ENCODE peak calls at places on chromosomes 4 and X, in four cellular contexts. One of them, this sample, is unnamed.

GRCh38 chr4:184268574-184269160 is 51.0 kb upstream of the ENPP6 start:
- DNase-seq in upper lobe of left lung: no peak
- DNase-seq in GM23338: no peak
- DNase-seq in CD8-positive, alpha-beta T cell: no peak
- DNase-seq in this sample: no peak

GRCh38 chr4:9987749-9988346 is 33.4 kb downstream of the SLC2A9 start:
- DNase-seq in upper lobe of left lung: no peak
- DNase-seq in GM23338: no peak
- DNase-seq in CD8-positive, alpha-beta T cell: no peak
- DNase-seq in this sample: no peak

GRCh38 chr4:176549161-176549865 is 229.5 kb downstream of the SPCS3 start:
- DNase-seq in upper lobe of left lung: no peak
- DNase-seq in GM23338: no peak
- DNase-seq in CD8-positive, alpha-beta T cell: no peak
- DNase-seq in this sample: no peak

GRCh38 chr4:138013625-138014024 is 228.5 kb downstream of the SLC7A11 start:
- DNase-seq in upper lobe of left lung: no peak
- DNase-seq in GM23338: no peak
- DNase-seq in CD8-positive, alpha-beta T cell: no peak
- DNase-seq in this sample: no peak

GRCh38 chr4:175827510-175827909 is 15.4 kb upstream of the GPM6A start:
- DNase-seq in upper lobe of left lung: no peak
- DNase-seq in GM23338: no peak
- DNase-seq in CD8-positive, alpha-beta T cell: no peak
- DNase-seq in this sample: no peak

GRCh38 chr4:112531146-112531545 is 15.2 kb upstream of the NEUROG2 start:
- DNase-seq in upper lobe of left lung: no peak
- DNase-seq in GM23338: no peak
- DNase-seq in CD8-positive, alpha-beta T cell: no peak
- DNase-seq in this sample: no peak

GRCh38 chr4:74692973-74693372 is 101.3 kb downstream of the BTC start:
- DNase-seq in upper lobe of left lung: no peak
- DNase-seq in GM23338: no peak
- DNase-seq in CD8-positive, alpha-beta T cell: no peak
- DNase-seq in this sample: no peak

GRCh38 chr4:123060039-123060770 is 137.8 kb upstream of the NUDT6 start:
- DNase-seq in upper lobe of left lung: no peak
- DNase-seq in GM23338: peak
- DNase-seq in CD8-positive, alpha-beta T cell: no peak
- DNase-seq in this sample: no peak

GRCh38 chr4:1291996-1292702 is 2.5 kb downstream of the MAEA start:
- DNase-seq in upper lobe of left lung: peak
- DNase-seq in GM23338: no peak
- DNase-seq in CD8-positive, alpha-beta T cell: no peak
- DNase-seq in this sample: no peak

GRCh38 chr4:8555716-8556115 is 24.5 kb upstream of the GPR78 start:
- DNase-seq in upper lobe of left lung: no peak
- DNase-seq in GM23338: no peak
- DNase-seq in CD8-positive, alpha-beta T cell: no peak
- DNase-seq in this sample: no peak

GRCh38 chr4:110483516-110483915 is 7.6 kb downstream of the ENPEP start:
- DNase-seq in upper lobe of left lung: no peak
- DNase-seq in GM23338: no peak
- DNase-seq in CD8-positive, alpha-beta T cell: no peak
- DNase-seq in this sample: no peak

GRCh38 chrX:154372612-154373022 is 1.8 kb downstream of the FLNA start:
- DNase-seq in upper lobe of left lung: no peak
- DNase-seq in GM23338: no peak
- DNase-seq in CD8-positive, alpha-beta T cell: no peak
- DNase-seq in this sample: no peak

GRCh38 chr4:131488772-131489171 is 1660.3 kb upstream of the PCDH10 start:
- DNase-seq in upper lobe of left lung: no peak
- DNase-seq in GM23338: no peak
- DNase-seq in CD8-positive, alpha-beta T cell: no peak
- DNase-seq in this sample: no peak

GRCh38 chrX:57270980-57271379 is 15.5 kb upstream of the FAAH2 start:
- DNase-seq in upper lobe of left lung: no peak
- DNase-seq in GM23338: no peak
- DNase-seq in CD8-positive, alpha-beta T cell: no peak
- DNase-seq in this sample: no peak

GRCh38 chr4:155578726-155579385 is 87.8 kb upstream of the GUCY1A1 start:
- DNase-seq in upper lobe of left lung: no peak
- DNase-seq in GM23338: no peak
- DNase-seq in CD8-positive, alpha-beta T cell: no peak
- DNase-seq in this sample: no peak

GRCh38 chrX:10239611-10240064 is 82.9 kb downstream of the CLCN4 start:
- DNase-seq in upper lobe of left lung: no peak
- DNase-seq in GM23338: no peak
- DNase-seq in CD8-positive, alpha-beta T cell: no peak
- DNase-seq in this sample: no peak

GRCh38 chr4:504076-504475 is 5.1 kb downstream of the PIGG start:
- DNase-seq in upper lobe of left lung: no peak
- DNase-seq in GM23338: no peak
- DNase-seq in CD8-positive, alpha-beta T cell: no peak
- DNase-seq in this sample: no peak

GRCh38 chr4:75821966-75822365 is 80.3 kb downstream of the PPEF2 start:
- DNase-seq in upper lobe of left lung: no peak
- DNase-seq in GM23338: no peak
- DNase-seq in CD8-positive, alpha-beta T cell: no peak
- DNase-seq in this sample: no peak

GRCh38 chr4:38381788-38382187 is 282.2 kb upstream of the KLF3 start:
- DNase-seq in upper lobe of left lung: no peak
- DNase-seq in GM23338: no peak
- DNase-seq in CD8-positive, alpha-beta T cell: no peak
- DNase-seq in this sample: no peak

GRCh38 chrX:123920065-123920785 is 41.3 kb upstream of the STAG2 start:
- DNase-seq in upper lobe of left lung: no peak
- DNase-seq in GM23338: no peak
- DNase-seq in CD8-positive, alpha-beta T cell: no peak
- DNase-seq in this sample: no peak

GRCh38 chr4:95363966-95364365 is 184.8 kb downstream of the UNC5C start:
- DNase-seq in upper lobe of left lung: no peak
- DNase-seq in GM23338: no peak
- DNase-seq in CD8-positive, alpha-beta T cell: no peak
- DNase-seq in this sample: no peak

GRCh38 chr4:108796173-108796572 is 33.3 kb upstream of the ETNPPL start:
- DNase-seq in upper lobe of left lung: no peak
- DNase-seq in GM23338: no peak
- DNase-seq in CD8-positive, alpha-beta T cell: no peak
- DNase-seq in this sample: no peak

GRCh38 chr4:95580226-95580625 is 31.5 kb upstream of the UNC5C start:
- DNase-seq in upper lobe of left lung: no peak
- DNase-seq in GM23338: peak
- DNase-seq in CD8-positive, alpha-beta T cell: no peak
- DNase-seq in this sample: no peak

GRCh38 chr4:36269116-36269515 is 12.3 kb upstream of the DTHD1 start:
- DNase-seq in upper lobe of left lung: no peak
- DNase-seq in GM23338: no peak
- DNase-seq in CD8-positive, alpha-beta T cell: no peak
- DNase-seq in this sample: no peak

GRCh38 chrX:109902665-109903064 is 100.2 kb upstream of the TMEM164 start:
- DNase-seq in upper lobe of left lung: no peak
- DNase-seq in GM23338: no peak
- DNase-seq in CD8-positive, alpha-beta T cell: no peak
- DNase-seq in this sample: no peak

GRCh38 chr4:81314897-81315470 is 100.0 kb upstream of the PRKG2 start:
- DNase-seq in upper lobe of left lung: no peak
- DNase-seq in GM23338: no peak
- DNase-seq in CD8-positive, alpha-beta T cell: no peak
- DNase-seq in this sample: no peak

GRCh38 chr4:59583845-59584568 is 1616.1 kb upstream of the ADGRL3 start:
- DNase-seq in upper lobe of left lung: no peak
- DNase-seq in GM23338: no peak
- DNase-seq in CD8-positive, alpha-beta T cell: no peak
- DNase-seq in this sample: no peak

GRCh38 chrX:150050387-150050786 is 112.1 kb upstream of the EOLA2 start:
- DNase-seq in upper lobe of left lung: no peak
- DNase-seq in GM23338: peak
- DNase-seq in CD8-positive, alpha-beta T cell: no peak
- DNase-seq in this sample: no peak
- TF ChIP-seq CTCF in upper lobe of left lung: no peak
- TF ChIP-seq CTCF in GM23338: peak
- TF ChIP-seq CTCF in CD8-positive, alpha-beta T cell: no peak
- TF ChIP-seq CTCF in this sample: no peak

GRCh38 chr4:146175541-146176453 is at the start of gene LSM6:
- DNase-seq in upper lobe of left lung: peak
- DNase-seq in GM23338: peak
- DNase-seq in CD8-positive, alpha-beta T cell: peak
- DNase-seq in this sample: peak
- TF ChIP-seq CTCF in upper lobe of left lung: peak
- TF ChIP-seq CTCF in GM23338: no peak
- TF ChIP-seq CTCF in CD8-positive, alpha-beta T cell: no peak
- TF ChIP-seq CTCF in this sample: no peak

DNA sequence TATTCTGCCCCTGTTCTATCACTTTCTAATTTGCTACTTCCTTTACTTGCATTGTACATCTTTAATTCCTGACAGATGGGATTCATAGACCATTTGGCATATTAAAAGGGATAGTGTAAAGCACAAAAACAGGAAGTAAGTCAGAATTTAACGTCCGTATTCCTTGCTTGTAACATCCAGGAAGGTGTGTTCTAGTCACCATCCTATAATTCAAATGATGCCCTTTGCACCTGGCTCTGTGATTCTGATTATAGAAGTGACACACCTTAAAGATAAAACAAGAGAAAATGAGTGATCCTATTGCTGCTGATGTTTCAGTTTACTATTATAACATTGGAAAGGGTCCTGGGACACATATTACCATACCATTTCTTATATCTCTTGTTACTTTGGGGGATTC is 238.7 kb upstream of the NR3C2 start:
- DNase-seq in upper lobe of left lung: no peak
- DNase-seq in GM23338: no peak
- DNase-seq in CD8-positive, alpha-beta T cell: no peak
- DNase-seq in this sample: no peak
- TF ChIP-seq CTCF in upper lobe of left lung: no peak
- TF ChIP-seq CTCF in GM23338: no peak
- TF ChIP-seq CTCF in CD8-positive, alpha-beta T cell: no peak
- TF ChIP-seq CTCF in this sample: no peak

GRCh38 chrX:134294548-134294947 is 57.6 kb downstream of the CCDC160 start:
- DNase-seq in upper lobe of left lung: no peak
- DNase-seq in GM23338: peak
- DNase-seq in CD8-positive, alpha-beta T cell: no peak
- DNase-seq in this sample: no peak
- TF ChIP-seq CTCF in upper lobe of left lung: no peak
- TF ChIP-seq CTCF in GM23338: peak
- TF ChIP-seq CTCF in CD8-positive, alpha-beta T cell: no peak
- TF ChIP-seq CTCF in this sample: no peak

DNA sequence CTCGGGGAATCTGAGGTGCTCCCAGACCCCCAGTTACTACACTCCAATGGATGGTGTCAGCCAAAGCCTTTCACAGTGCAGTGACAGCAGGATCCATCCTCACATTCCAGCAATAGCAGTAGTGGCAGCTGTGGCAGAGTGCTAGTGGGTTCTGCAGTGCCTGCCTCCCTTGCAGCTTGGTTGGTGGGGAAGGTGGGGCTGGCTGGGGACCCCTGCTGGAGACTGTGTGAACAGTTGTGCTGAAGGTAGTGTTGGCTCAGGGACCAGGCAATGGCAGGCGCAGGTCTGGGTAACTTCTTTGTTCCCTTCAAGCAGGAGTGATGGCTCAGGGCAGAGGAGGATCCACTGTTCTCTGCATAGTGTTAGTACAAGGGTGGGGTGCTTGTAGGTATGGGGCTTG is 343.7 kb upstream of the TRAM1L1 start:
- DNase-seq in upper lobe of left lung: no peak
- DNase-seq in GM23338: peak
- DNase-seq in CD8-positive, alpha-beta T cell: no peak
- DNase-seq in this sample: no peak
- TF ChIP-seq CTCF in upper lobe of left lung: no peak
- TF ChIP-seq CTCF in GM23338: peak
- TF ChIP-seq CTCF in CD8-positive, alpha-beta T cell: no peak
- TF ChIP-seq CTCF in this sample: no peak

DNA sequence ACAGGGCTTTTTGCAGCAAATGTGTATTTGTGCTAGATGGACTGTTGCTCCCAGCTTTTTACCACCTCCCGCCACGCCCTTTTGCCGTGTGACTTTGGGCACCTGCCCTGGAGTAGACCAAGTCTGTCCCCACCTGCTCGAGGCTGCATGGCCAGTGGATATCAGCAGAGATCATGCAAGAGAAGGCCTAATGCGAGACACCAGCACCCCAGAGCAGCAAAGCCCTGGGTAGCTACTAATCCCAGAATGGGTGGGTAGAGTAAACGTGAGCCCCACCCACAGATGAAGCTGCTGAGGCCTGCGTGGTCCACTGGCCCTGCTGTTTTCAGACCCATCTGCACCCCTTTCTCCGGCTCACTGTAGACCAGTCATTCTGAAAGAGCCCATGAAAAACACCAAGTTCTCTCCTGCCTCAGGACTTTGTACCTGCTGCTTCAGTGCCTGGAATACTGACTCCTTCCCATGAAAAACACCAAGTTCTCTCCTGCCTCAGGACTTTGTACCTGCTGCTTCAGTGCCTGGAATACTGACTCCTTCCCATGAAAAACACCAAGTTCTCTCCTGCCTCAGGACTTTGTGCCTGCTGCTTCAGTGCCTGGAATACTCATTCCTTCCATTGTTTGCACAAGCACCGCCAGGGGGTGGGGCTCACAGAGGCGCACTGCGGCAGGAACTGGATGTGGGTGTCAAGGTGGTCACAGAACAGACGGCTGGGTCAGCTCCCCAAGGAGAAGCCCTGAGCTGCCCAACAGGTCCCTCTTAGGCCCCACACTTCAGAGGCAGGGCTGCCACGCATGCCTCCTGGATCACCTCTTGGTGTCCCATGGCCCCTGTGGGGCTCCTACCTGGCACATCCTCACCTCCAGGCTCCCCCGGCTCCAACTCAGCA is 5.1 kb upstream of the TNIP2 start:
- DNase-seq in upper lobe of left lung: peak
- DNase-seq in GM23338: peak
- DNase-seq in CD8-positive, alpha-beta T cell: no peak
- DNase-seq in this sample: no peak
- TF ChIP-seq CTCF in upper lobe of left lung: no peak
- TF ChIP-seq CTCF in GM23338: peak
- TF ChIP-seq CTCF in CD8-positive, alpha-beta T cell: no peak
- TF ChIP-seq CTCF in this sample: no peak

DNA sequence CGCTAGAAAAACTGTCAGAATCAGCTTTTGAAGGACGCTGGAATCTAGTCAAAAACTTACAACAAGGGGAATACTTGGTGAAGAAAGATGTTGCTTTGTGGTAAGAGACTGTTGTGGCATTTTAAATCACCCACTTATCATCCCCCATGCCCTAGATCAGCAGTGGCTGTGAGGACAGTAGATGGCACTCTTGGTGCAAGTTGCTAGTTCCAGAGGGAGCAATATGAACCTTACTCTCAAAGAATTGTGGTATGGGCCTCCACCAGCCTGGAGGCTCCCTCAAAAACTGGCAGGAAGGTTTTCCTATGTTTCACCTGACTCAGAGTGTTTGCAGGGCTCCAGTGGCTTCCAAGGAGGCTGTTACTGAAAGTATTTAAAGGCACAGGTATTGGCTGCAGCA is 37.7 kb upstream of the SLC16A2 start:
- DNase-seq in upper lobe of left lung: no peak
- DNase-seq in GM23338: peak
- DNase-seq in CD8-positive, alpha-beta T cell: no peak
- DNase-seq in this sample: no peak
- TF ChIP-seq CTCF in upper lobe of left lung: peak
- TF ChIP-seq CTCF in GM23338: peak
- TF ChIP-seq CTCF in CD8-positive, alpha-beta T cell: no peak
- TF ChIP-seq CTCF in this sample: peak

This sample was measured in D721Med.